ENCODE peak calls at places on chromosomes 2 and 18, in five cellular contexts. N, J, Q, V and T are unnamed samples.

GRCh38 chr2:238989484-238989883 is 141.6 kb downstream of the TWIST2 start:
- DNase-seq in V (no peak), J (no peak), Q (no peak), N (no peak), T (no peak)

GRCh38 chr2:33375054-33375453 is 101.4 kb upstream of the RASGRP3 start:
- DNase-seq in V (no peak), J (peak; percentile 33), Q (no peak), N (no peak), T (no peak)

GRCh38 chr2:189155795-189156194 is 23.8 kb downstream of the COL5A2 start:
- DNase-seq in V (no peak), J (no peak), Q (no peak), N (no peak), T (no peak)

GRCh38 chr2:83378921-83379320 is 1080.2 kb downstream of the SUCLG1 start:
- DNase-seq in Q (no peak), N (no peak), J (no peak), V (no peak), T (no peak)

GRCh38 chr2:19649785-19650380 is 251.9 kb downstream of the TTC32 start:
- DNase-seq in N (no peak), J (peak; percentile 99), Q (no peak), V (no peak), T (peak; percentile 99)

GRCh38 chr2:191050640-191050987 is 36.6 kb upstream of the STAT1 start:
- DNase-seq in Q (no peak), V (no peak), J (peak; percentile 75), N (no peak), T (peak; percentile 67)

GRCh38 chr2:140085674-140086073 is 1305.5 kb upstream of the NXPH2 start:
- DNase-seq in N (no peak), J (no peak), V (no peak), Q (no peak), T (peak; percentile 40)

GRCh38 chr2:20509766-20510490 is 63.1 kb downstream of the RHOB start:
- DNase-seq in V (peak; percentile 83), Q (no peak), N (peak; percentile 71), J (no peak), T (peak; percentile 51)

GRCh38 chr18:66640431-66640830 is 36.5 kb upstream of the CDH19 start:
- DNase-seq in Q (no peak), N (no peak), J (peak; percentile 58), V (peak; percentile 41), T (peak; percentile 27)

GRCh38 chr2:98036349-98037000 is 40.7 kb upstream of the TMEM131 start:
- DNase-seq in V (no peak), N (no peak), J (no peak), Q (no peak), T (no peak)

GRCh38 chr18:26551217-26551708 is 2.9 kb upstream of the KCTD1 start:
- DNase-seq in J (no peak), V (no peak), N (no peak), Q (no peak), T (no peak)

GRCh38 chr18:35436076-35436649 is 59.0 kb upstream of the ZNF396 start:
- DNase-seq in N (no peak), J (peak; percentile 85), Q (no peak), V (no peak), T (peak; percentile 71)

GRCh38 chr2:121287146-121287798 is 2.3 kb upstream of the TFCP2L1 start:
- DNase-seq in J (no peak), V (peak; percentile 58), N (no peak), Q (no peak), T (no peak)

GRCh38 chr2:105674859-105675541 is 69.7 kb upstream of the NCK2 start:
- DNase-seq in V (no peak), N (no peak), Q (no peak), J (no peak), T (no peak)

GRCh38 chr2:215391531-215391930 is 44.3 kb downstream of the FN1 start:
- DNase-seq in N (no peak), Q (no peak), J (no peak), V (no peak), T (no peak)

GRCh38 chr2:96291751-96292150 is 13.6 kb downstream of the SNRNP200 start:
- DNase-seq in N (no peak), V (no peak), J (no peak), Q (no peak), T (no peak)

GRCh38 chr2:70932631-70933230 is 3.0 kb upstream of the ATP6V1B1 start:
- DNase-seq in N (no peak), J (no peak), V (no peak), Q (peak; percentile 6), T (no peak)

GRCh38 chr18:58900015-58900649 is 35.5 kb downstream of the ZNF532 start:
- DNase-seq in N (no peak), V (no peak), Q (no peak), J (no peak), T (peak; percentile 51)

GRCh38 chr2:67666386-67667053 is 269.4 kb downstream of the ETAA1 start:
- DNase-seq in V (no peak), J (no peak), Q (no peak), N (no peak), T (peak; percentile 23)

GRCh38 chr2:217248312-217248935 is 388.6 kb upstream of the TNP1 start:
- DNase-seq in Q (peak; percentile 23), V (peak; percentile 69), N (peak; percentile 70), J (no peak), T (peak; percentile 69)

GRCh38 chr2:7017621-7018260 is 100.5 kb downstream of the RNF144A start:
- DNase-seq in V (no peak), Q (no peak), N (peak; percentile 10), J (no peak), T (no peak)

GRCh38 chr18:7941533-7941932 is 374.4 kb downstream of the PTPRM start:
- DNase-seq in J (no peak), Q (peak; percentile 86), V (peak; percentile 61), N (no peak), T (no peak)

GRCh38 chr2:113058998-113059960 is at the start of gene IL36RN:
- DNase-seq in N (no peak), Q (no peak), V (no peak), J (no peak), T (no peak)

GRCh38 chr2:217621391-217621801 is 381.4 kb downstream of the TNS1 start:
- DNase-seq in Q (no peak), V (no peak), J (no peak), N (no peak), T (no peak)

GRCh38 chr2:37858197-37858711 is 66.8 kb upstream of the RMDN2 start:
- DNase-seq in Q (no peak), N (no peak), V (no peak), J (peak; percentile 55), T (peak; percentile 65)

GRCh38 chr18:43422483-43422882 is 145.2 kb upstream of the SYT4 start:
- DNase-seq in J (peak; percentile 31), Q (no peak), V (no peak), N (no peak), T (peak; percentile 18)

GRCh38 chr2:234363011-234363487 is 133.8 kb downstream of the ARL4C start:
- DNase-seq in J (no peak), Q (no peak), N (no peak), V (peak; percentile 37), T (peak; percentile 37)

GRCh38 chr2:146246017-146246733 is 1598.7 kb upstream of the ACVR2A start:
- DNase-seq in V (no peak), N (no peak), Q (no peak), J (peak; percentile 67), T (peak; percentile 85)

GRCh38 chr2:239854596-239854995 is 170.5 kb downstream of the NDUFA10 start:
- DNase-seq in V (no peak), N (no peak), J (no peak), Q (no peak), T (no peak)

GRCh38 chr18:55422456-55423185 is 165.4 kb downstream of the TCF4 start:
- DNase-seq in V (peak; percentile 44), J (no peak), Q (no peak), N (no peak), T (no peak)

GRCh38 chr18:69755856-69756496 is 191.7 kb downstream of the CD226 start:
- DNase-seq in Q (no peak), N (no peak), J (no peak), V (no peak), T (no peak)

GRCh38 chr18:69758458-69758857 is 189.2 kb downstream of the CD226 start:
- DNase-seq in Q (no peak), N (no peak), V (no peak), J (peak; percentile 11), T (peak; percentile 14)

GRCh38 chr18:69755041-69755440 is 192.6 kb downstream of the CD226 start:
- DNase-seq in V (no peak), N (no peak), J (no peak), Q (no peak), T (no peak)

GRCh38 chr18:69759046-69759445 is 188.6 kb downstream of the CD226 start:
- DNase-seq in J (no peak), Q (no peak), N (no peak), V (no peak), T (no peak)

GRCh38 chr18:69757733-69758132 is 189.9 kb downstream of the CD226 start:
- DNase-seq in J (no peak), N (no peak), Q (no peak), V (no peak), T (peak; percentile 4)
- TF ChIP-seq CTCF in J (peak; percentile 3), N (no peak), Q (no peak), V (no peak), T (no peak)

GRCh38 chr18:8949206-8949605 is 153.3 kb upstream of the NDUFV2 start:
- DNase-seq in Q (no peak), V (no peak), N (peak; percentile 64), J (no peak), T (no peak)
- H3K4me3 ChIP-seq in Q (no peak overlapping the region), V (no peak overlapping the region), N (no peak overlapping the region), J (no peak overlapping the region), T (no peak overlapping the region)

GRCh38 chr18:63949068-63949737 is at the start of gene HMSD:
- DNase-seq in J (peak; percentile 20), N (peak; percentile 52), V (peak; percentile 78), Q (peak; percentile 55), T (peak; percentile 55)

GRCh38 chr18:63956755-63957154 is 7.7 kb downstream of the HMSD start:
- DNase-seq in Q (no peak), V (no peak), J (no peak), N (no peak), T (no peak)

GRCh38 chr18:63953811-63954210 is 4.7 kb downstream of the HMSD start:
- DNase-seq in N (no peak), J (no peak), Q (no peak), V (no peak), T (peak; percentile 34)

GRCh38 chr18:63947051-63947790 is 1.9 kb upstream of the HMSD start:
- DNase-seq in J (no peak), Q (no peak), V (no peak), N (no peak), T (no peak)

DNA sequence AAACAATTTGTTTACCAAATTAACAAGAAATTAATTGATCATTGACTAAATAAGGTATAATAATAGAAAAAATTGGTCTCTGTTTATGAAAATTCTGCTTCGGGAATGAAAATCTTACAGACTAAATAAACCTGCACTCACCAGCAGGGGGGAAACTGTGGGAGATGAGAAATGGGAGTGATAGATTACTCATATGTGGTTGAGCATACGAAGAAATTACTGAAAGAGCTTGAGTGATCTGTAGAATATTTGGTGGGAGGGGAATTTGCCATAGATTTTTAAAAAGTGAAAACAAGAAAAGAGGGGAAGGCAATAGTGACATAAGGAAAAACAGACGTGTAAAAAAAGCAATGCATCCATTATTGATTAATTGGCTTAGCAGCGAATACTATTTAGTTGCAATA is 2.2 kb downstream of the HMSD start:
- DNase-seq in J (peak; percentile 45), V (no peak), N (no peak), Q (no peak), T (peak; percentile 80)
- TF ChIP-seq CTCF in J (peak; percentile 60), V (no peak), N (no peak), Q (no peak), T (peak; percentile 63)

DNA sequence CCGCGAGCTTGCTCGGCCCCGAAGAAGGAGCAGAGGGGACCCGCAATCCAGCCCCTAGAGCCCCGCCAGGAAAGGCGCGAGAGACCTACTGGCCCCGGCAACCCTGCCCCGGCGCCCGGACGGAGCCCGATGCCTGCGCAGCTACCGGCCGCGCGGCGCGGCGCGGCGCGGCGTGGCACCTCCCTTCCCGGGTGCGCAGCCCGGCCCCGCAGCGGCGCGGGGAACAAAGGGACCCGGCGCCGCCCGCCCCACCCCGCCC is 327 bp downstream of the CDH2 start:
- DNase-seq in N (no peak), V (no peak), J (no peak), Q (no peak), T (no peak)
- H3K4me3 ChIP-seq in N (peak overlapping the region; percentile 79), V (peak overlapping the region; percentile 45), J (peak overlapping the region; percentile 86), Q (no peak overlapping the region), T (peak overlapping the region; percentile 78)